ENCODE peak calls at places on chromosomes 16 and 17, in nine cellular contexts. G is WTC11, Y is astrocyte of the spinal cord, I is esophagus squamous epithelium, K is dorsolateral prefrontal cortex, E is anterior cingulate cortex, B is uterus, Q is left ventricle myocardium inferior, D is kidney glomerular epithelial cell. X is an unnamed sample.

GRCh38 chr17:1491406-1492248 is 859 bp downstream of the MYO1C start:
- DNase-seq in G (peak; percentile 35), Y (peak; percentile 34), I (no peak), K (no peak), E (no peak), B (peak; percentile 77), Q (peak; percentile 79), D (peak; percentile 19), X (peak; percentile 73)

GRCh38 chr17:55334881-55335523 is 70.2 kb downstream of the HLF start:
- DNase-seq in G (no peak), Y (no peak), I (no peak), K (no peak), E (no peak), B (no peak), Q (no peak), D (no peak), X (peak; percentile 12)

GRCh38 chr17:75681289-75681688 is 14.2 kb downstream of the SAP30BP start:
- DNase-seq in G (no peak), Y (peak; percentile 60), I (no peak), K (no peak), E (no peak), B (no peak), Q (no peak), D (no peak), X (no peak)

GRCh38 chr17:36611345-36612072 is 10.1 kb downstream of the MRM1 start:
- DNase-seq in G (no peak), Y (peak; percentile 78), I (no peak), K (no peak), E (no peak), B (no peak), Q (no peak), D (no peak), X (no peak)

GRCh38 chr16:74275031-74275636 is 21.5 kb upstream of the PSMD7 start:
- DNase-seq in G (no peak), Y (peak; percentile 38), I (no peak), K (no peak), E (no peak), B (no peak), Q (no peak), D (peak; percentile 8), X (no peak)

GRCh38 chr16:75471723-75472634 is 7.5 kb upstream of the TMEM170A start:
- DNase-seq in G (peak; percentile 48), Y (peak; percentile 63), I (no peak), K (peak; percentile 33), E (no peak), B (peak; percentile 53), Q (no peak), D (peak; percentile 59), X (peak; percentile 45)

GRCh38 chr16:26993988-26994387 is 72.7 kb upstream of the C16orf82 start:
- DNase-seq in G (no peak), Y (peak; percentile 36), I (no peak), K (no peak), E (no peak), B (no peak), Q (no peak), D (peak; percentile 14), X (no peak)

GRCh38 chr16:12547608-12547922 is 256.1 kb downstream of the CPPED1 start:
- DNase-seq in G (no peak), Y (no peak), I (no peak), K (no peak), E (no peak), B (no peak), Q (no peak), D (no peak), X (no peak)

GRCh38 chr17:59837362-59838195 is 55.2 kb downstream of the TUBD1 start:
- DNase-seq in G (peak; percentile 54), Y (peak; percentile 100), I (peak; percentile 53), K (no peak), E (no peak), B (peak; percentile 60), Q (no peak), D (peak; percentile 100), X (peak; percentile 13)

GRCh38 chr16:67198238-67198734 is 645 bp upstream of the ELMO3 start:
- DNase-seq in G (peak; percentile 53), Y (peak; percentile 41), I (no peak), K (no peak), E (no peak), B (no peak), Q (no peak), D (no peak), X (no peak)

GRCh38 chr17:30095507-30096244 is 20.9 kb upstream of the NSRP1 start:
- DNase-seq in G (no peak), Y (peak; percentile 85), I (no peak), K (no peak), E (no peak), B (no peak), Q (no peak), D (peak; percentile 87), X (peak; percentile 24)

X was measured in nephron progenitor cell.